ENCODE peak calls at places on chromosomes 5 and 9, in four cellular contexts. One of them, this sample, is unnamed.

GRCh38 chr5:150298701-150299451 is 3.8 kb downstream of the ARSI start:
- DNase-seq in K562: no peak
- DNase-seq in HepG2: no peak
- DNase-seq in HCT116: no peak
- DNase-seq in this sample: no peak

GRCh38 chr9:71036501-71036900 is 84.9 kb downstream of the TRPM3 start:
- DNase-seq in K562: no peak
- DNase-seq in HepG2: peak; percentile 6
- DNase-seq in HCT116: no peak
- DNase-seq in this sample: no peak

GRCh38 chr9:106878943-106879916 is 16.3 kb downstream of the ZNF462 start:
- DNase-seq in K562: no peak
- DNase-seq in HepG2: no peak
- DNase-seq in HCT116: no peak
- DNase-seq in this sample: no peak

GRCh38 chr9:36802171-36802920 is 229.7 kb downstream of the MELK start:
- DNase-seq in K562: no peak
- DNase-seq in HepG2: no peak
- DNase-seq in HCT116: no peak
- DNase-seq in this sample: no peak

GRCh38 chr9:34591911-34592866 is 2.7 kb upstream of the CNTFR start:
- DNase-seq in K562: no peak
- DNase-seq in HepG2: no peak
- DNase-seq in HCT116: no peak
- DNase-seq in this sample: no peak

GRCh38 chr9:87436694-87437093 is 61.0 kb upstream of the DAPK1 start:
- DNase-seq in K562: no peak
- DNase-seq in HepG2: no peak
- DNase-seq in HCT116: no peak
- DNase-seq in this sample: no peak

GRCh38 chr5:134874831-134875655 is 872 bp downstream of the TXNDC15 start:
- DNase-seq in K562: peak; percentile 59
- DNase-seq in HepG2: peak; percentile 48
- DNase-seq in HCT116: no peak
- DNase-seq in this sample: no peak

GRCh38 chr9:133452562-133452961 is 7.2 kb upstream of the CACFD1 start:
- DNase-seq in K562: no peak
- DNase-seq in HepG2: no peak
- DNase-seq in HCT116: no peak
- DNase-seq in this sample: no peak

GRCh38 chr9:1332161-1332560 is 282.0 kb downstream of the DMRT2 start:
- DNase-seq in K562: no peak
- DNase-seq in HepG2: no peak
- DNase-seq in HCT116: no peak
- DNase-seq in this sample: no peak

GRCh38 chr9:126483468-126484056 is 130.2 kb upstream of the LMX1B start:
- DNase-seq in K562: no peak
- DNase-seq in HepG2: no peak
- DNase-seq in HCT116: no peak
- DNase-seq in this sample: no peak

GRCh38 chr9:81871695-81872094 is 56.5 kb upstream of the SPATA31D4 start:
- DNase-seq in K562: no peak
- DNase-seq in HepG2: no peak
- DNase-seq in HCT116: no peak
- DNase-seq in this sample: peak; percentile 22

GRCh38 chr5:146369691-146370090 is 31.1 kb downstream of the POU4F3 start:
- DNase-seq in K562: no peak
- DNase-seq in HepG2: no peak
- DNase-seq in HCT116: no peak
- DNase-seq in this sample: no peak

GRCh38 chr9:128120741-128121465 is 6.6 kb downstream of the PTGES2 start:
- DNase-seq in K562: no peak
- DNase-seq in HepG2: no peak
- DNase-seq in HCT116: no peak
- DNase-seq in this sample: no peak

GRCh38 chr9:99172129-99173091 is 49.3 kb downstream of the ALG2 start:
- DNase-seq in K562: no peak
- DNase-seq in HepG2: peak; percentile 76
- DNase-seq in HCT116: no peak
- DNase-seq in this sample: no peak

GRCh38 chr5:1917830-1918487 is 35.2 kb upstream of the IRX4 start:
- DNase-seq in K562: no peak
- DNase-seq in HepG2: no peak
- DNase-seq in HCT116: no peak
- DNase-seq in this sample: no peak

GRCh38 chr9:16469184-16469583 is 401.3 kb downstream of the BNC2 start:
- DNase-seq in K562: no peak
- DNase-seq in HepG2: no peak
- DNase-seq in HCT116: no peak
- DNase-seq in this sample: no peak

GRCh38 chr9:79115176-79115575 is 456.6 kb upstream of the TLE4 start:
- DNase-seq in K562: no peak
- DNase-seq in HepG2: no peak
- DNase-seq in HCT116: no peak
- DNase-seq in this sample: no peak

GRCh38 chr5:94793816-94794198 is 175.3 kb downstream of the SLF1 start:
- DNase-seq in K562: no peak
- DNase-seq in HepG2: no peak
- DNase-seq in HCT116: no peak
- DNase-seq in this sample: no peak

GRCh38 chr5:123059455-123059854 is 22.9 kb upstream of the PPIC start:
- DNase-seq in K562: no peak
- DNase-seq in HepG2: no peak
- DNase-seq in HCT116: no peak
- DNase-seq in this sample: no peak

GRCh38 chr5:141674747-141675146 is 7.3 kb downstream of the ARAP3 start:
- DNase-seq in K562: no peak
- DNase-seq in HepG2: no peak
- DNase-seq in HCT116: no peak
- DNase-seq in this sample: peak; percentile 93

GRCh38 chr9:133463234-133463863 is 3.6 kb downstream of the CACFD1 start:
- DNase-seq in K562: peak; percentile 49
- DNase-seq in HepG2: no peak
- DNase-seq in HCT116: no peak
- DNase-seq in this sample: no peak

GRCh38 chr9:110650991-110651411 is 17.6 kb upstream of the MUSK start:
- DNase-seq in K562: no peak
- DNase-seq in HepG2: no peak
- DNase-seq in HCT116: no peak
- DNase-seq in this sample: no peak

GRCh38 chr9:102309379-102309778 is 570.9 kb upstream of the GRIN3A start:
- DNase-seq in K562: no peak
- DNase-seq in HepG2: no peak
- DNase-seq in HCT116: no peak
- DNase-seq in this sample: no peak

GRCh38 chr5:120504057-120504456 is 40.0 kb downstream of the PRR16 start:
- DNase-seq in K562: no peak
- DNase-seq in HepG2: no peak
- DNase-seq in HCT116: no peak
- DNase-seq in this sample: no peak

GRCh38 chr9:82604947-82605656 is 457.8 kb downstream of the RASEF start:
- DNase-seq in K562: no peak
- DNase-seq in HepG2: peak; percentile 76
- DNase-seq in HCT116: no peak
- DNase-seq in this sample: no peak

GRCh38 chr5:161544350-161544765 is 2.2 kb downstream of the GABRB2 start:
- DNase-seq in K562: peak; percentile 41
- DNase-seq in HepG2: peak; percentile 30
- DNase-seq in HCT116: peak; percentile 2
- DNase-seq in this sample: no peak

GRCh38 chr9:79155308-79155707 is 416.5 kb upstream of the TLE4 start:
- DNase-seq in K562: no peak
- DNase-seq in HepG2: no peak
- DNase-seq in HCT116: no peak
- DNase-seq in this sample: peak; percentile 5

GRCh38 chr5:169421677-169422076 is 120.7 kb upstream of the SLIT3 start:
- DNase-seq in K562: no peak
- DNase-seq in HepG2: no peak
- DNase-seq in HCT116: no peak
- DNase-seq in this sample: no peak

GRCh38 chr5:37494756-37495155 is 115.6 kb downstream of the WDR70 start:
- DNase-seq in K562: no peak
- DNase-seq in HepG2: no peak
- DNase-seq in HCT116: no peak
- DNase-seq in this sample: no peak

GRCh38 chr5:151742870-151743294 is 15.5 kb downstream of the ATOX1 start:
- DNase-seq in K562: peak; percentile 48
- DNase-seq in HepG2: peak; percentile 41
- DNase-seq in HCT116: peak; percentile 56
- DNase-seq in this sample: peak; percentile 55

GRCh38 chr5:1184163-1184470 is 17.3 kb upstream of the SLC6A19 start:
- DNase-seq in K562: no peak
- DNase-seq in HepG2: no peak
- DNase-seq in HCT116: no peak
- DNase-seq in this sample: no peak

GRCh38 chr9:27198175-27198574 is 89.2 kb downstream of the TEK start:
- DNase-seq in K562: no peak
- DNase-seq in HepG2: no peak
- DNase-seq in HCT116: peak; percentile 13
- DNase-seq in this sample: no peak

GRCh38 chr9:103789686-103790085 is 304.4 kb upstream of the SMC2 start:
- DNase-seq in K562: peak; percentile 0
- DNase-seq in HepG2: peak; percentile 16
- DNase-seq in HCT116: no peak
- DNase-seq in this sample: no peak

GRCh38 chr5:370959-371810 is 49.7 kb downstream of the AHRR start:
- DNase-seq in K562: no peak
- DNase-seq in HepG2: no peak
- DNase-seq in HCT116: no peak
- DNase-seq in this sample: no peak

GRCh38 chr5:81854915-81855314 is 104.0 kb upstream of the SSBP2 start:
- DNase-seq in K562: peak; percentile 68
- DNase-seq in HepG2: no peak
- DNase-seq in HCT116: no peak
- DNase-seq in this sample: no peak

GRCh38 chr9:84513981-84514380 is 155.5 kb upstream of the NTRK2 start:
- DNase-seq in K562: no peak
- DNase-seq in HepG2: no peak
- DNase-seq in HCT116: no peak
- DNase-seq in this sample: no peak

GRCh38 chr5:61401726-61402125 is 69.7 kb downstream of the ZSWIM6 start:
- DNase-seq in K562: peak; percentile 32
- DNase-seq in HepG2: no peak
- DNase-seq in HCT116: no peak
- DNase-seq in this sample: no peak

GRCh38 chr9:87270241-87271234 is 227.1 kb upstream of the DAPK1 start:
- DNase-seq in K562: no peak
- DNase-seq in HepG2: no peak
- DNase-seq in HCT116: no peak
- DNase-seq in this sample: no peak

DNA sequence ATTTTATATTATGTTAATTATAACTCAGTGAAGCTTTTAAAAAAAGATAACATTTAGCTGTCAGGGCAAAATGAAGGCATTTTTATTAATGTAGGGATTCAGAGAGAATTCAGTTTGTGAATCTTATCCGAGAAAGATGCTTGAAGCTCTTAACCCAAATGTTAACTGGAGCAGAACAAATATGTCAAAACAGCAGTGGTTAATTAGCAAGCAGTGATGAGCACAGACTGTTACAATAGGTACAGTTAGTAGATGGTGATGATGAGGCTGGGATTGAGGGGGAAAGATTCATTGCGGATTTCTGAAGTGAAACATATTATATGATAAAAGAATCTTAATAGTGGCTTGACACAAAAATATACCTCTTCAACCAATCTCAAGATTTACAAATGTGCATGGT is 356.7 kb downstream of the DIRAS2 start:
- DNase-seq in K562: no peak
- DNase-seq in HepG2: no peak
- DNase-seq in HCT116: no peak
- DNase-seq in this sample: no peak
- TF ChIP-seq YY1 in K562: no peak
- TF ChIP-seq YY1 in HepG2: no peak
- TF ChIP-seq YY1 in HCT116: no peak
- TF ChIP-seq YY1 in this sample: no peak

DNA sequence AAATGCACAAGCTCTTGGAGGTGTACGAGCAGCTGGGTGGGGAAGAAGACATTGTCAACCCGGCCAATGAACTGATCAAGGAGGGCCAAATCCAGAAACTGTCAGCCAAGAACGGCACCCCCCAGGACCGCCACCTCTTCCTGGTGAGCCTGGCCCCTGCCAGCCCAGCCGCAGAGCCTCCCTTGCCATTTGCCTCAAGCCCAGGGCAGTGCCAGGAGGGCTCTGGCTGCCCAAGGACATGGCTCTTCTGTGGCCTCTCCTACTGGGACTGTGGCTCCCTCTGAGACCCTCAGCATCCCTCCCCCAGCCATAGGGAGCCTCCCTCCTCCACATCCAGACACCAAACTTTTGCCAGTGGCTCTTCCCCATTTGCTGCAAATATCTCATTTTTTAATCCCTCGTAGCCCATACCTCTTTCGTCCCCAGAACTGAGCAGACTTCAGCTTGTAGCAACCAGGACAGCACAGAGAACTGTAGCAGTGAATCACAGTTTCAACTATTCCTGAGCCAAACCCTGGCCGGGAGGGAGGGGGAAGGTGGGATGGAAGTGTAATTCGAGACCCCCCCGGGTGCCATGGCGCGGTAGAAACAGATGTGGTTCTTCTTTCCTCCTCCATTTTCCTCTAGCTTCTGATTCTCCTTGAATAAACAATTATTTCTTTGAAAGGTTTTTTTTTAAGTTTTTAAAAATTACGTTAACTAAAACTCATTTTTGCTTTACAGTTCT is 44.5 kb upstream of the SUSD3 start:
- DNase-seq in K562: no peak
- DNase-seq in HepG2: no peak
- DNase-seq in HCT116: no peak
- DNase-seq in this sample: no peak
- H3K36me3 ChIP-seq in K562: no peaks in the 10 kb centered on the region
- H3K36me3 ChIP-seq in HepG2: no peaks in the 10 kb centered on the region
- H3K36me3 ChIP-seq in HCT116: no peaks in the 10 kb centered on the region
- H3K36me3 ChIP-seq in this sample: no peaks in the 10 kb centered on the region

GRCh38 chr5:9617739-9618504 is 12.2 kb downstream of the TAS2R1 start:
- DNase-seq in K562: no peak
- DNase-seq in HepG2: no peak
- DNase-seq in HCT116: no peak
- DNase-seq in this sample: no peak

GRCh38 chr5:9617191-9617590 is 13.0 kb downstream of the TAS2R1 start:
- DNase-seq in K562: no peak
- DNase-seq in HepG2: no peak
- DNase-seq in HCT116: no peak
- DNase-seq in this sample: no peak

GRCh38 chr5:9621379-9621903 is 8.7 kb downstream of the TAS2R1 start:
- DNase-seq in K562: no peak
- DNase-seq in HepG2: no peak
- DNase-seq in HCT116: no peak
- DNase-seq in this sample: no peak

GRCh38 chr5:9622891-9623547 is 7.1 kb downstream of the TAS2R1 start:
- DNase-seq in K562: no peak
- DNase-seq in HepG2: no peak
- DNase-seq in HCT116: no peak
- DNase-seq in this sample: no peak

GRCh38 chr5:9619331-9620092 is 10.6 kb downstream of the TAS2R1 start:
- DNase-seq in K562: no peak
- DNase-seq in HepG2: no peak
- DNase-seq in HCT116: no peak
- DNase-seq in this sample: no peak
- H3K9ac ChIP-seq in K562: no peak overlapping the region
- H3K9ac ChIP-seq in HepG2: no peak overlapping the region
- H3K9ac ChIP-seq in HCT116: no peak overlapping the region
- H3K9ac ChIP-seq in this sample: no peak overlapping the region

GRCh38 chr5:39274388-39275085 is 55.2 kb upstream of the FYB1 start:
- DNase-seq in K562: no peak
- DNase-seq in HepG2: no peak
- DNase-seq in HCT116: no peak
- DNase-seq in this sample: no peak
- TF ChIP-seq YY1 in K562: no peak
- TF ChIP-seq YY1 in HepG2: no peak
- TF ChIP-seq YY1 in HCT116: no peak
- TF ChIP-seq YY1 in this sample: no peak